ENCODE peak calls at places on chromosomes 4 and X, in eight cellular contexts. S, B, I, G, H, Y, O and P are unnamed samples.

GRCh38 chrX:129759576-129760061 is 20.1 kb upstream of the SASH3 start:
- DNase-seq in S (peak), G (peak), B (peak), I (peak), H (peak), O (peak), Y (peak), P (peak)

GRCh38 chrX:40501456-40501855 is 79.3 kb upstream of the ATP6AP2 start:
- DNase-seq in O (no peak), G (no peak), S (no peak), I (no peak), B (no peak), H (no peak), Y (no peak), P (no peak)

GRCh38 chrX:68997911-68998310 is 167.3 kb downstream of the PJA1 start:
- DNase-seq in G (peak), I (no peak), H (peak), O (no peak), S (no peak), Y (peak), B (no peak), P (peak)

GRCh38 chrX:155326610-155327009 is 7.8 kb downstream of the CLIC2 start:
- DNase-seq in I (no peak), S (no peak), Y (no peak), O (no peak), G (no peak), B (no peak), H (no peak), P (no peak)

GRCh38 chrX:131816551-131817136 is 206.5 kb upstream of the STK26 start:
- DNase-seq in O (peak), Y (peak), S (peak), H (no peak), G (peak), I (no peak), B (peak), P (no peak)

GRCh38 chr4:74110670-74111069 is 11.7 kb upstream of the CXCL2 start:
- DNase-seq in O (no peak), I (no peak), Y (no peak), G (no peak), H (peak), S (no peak), B (no peak), P (no peak)

GRCh38 chr4:61753739-61754138 is 553.6 kb downstream of the ADGRL3 start:
- DNase-seq in I (no peak), G (no peak), B (no peak), H (no peak), Y (no peak), S (no peak), O (no peak), P (no peak)

GRCh38 chrX:137548261-137548660 is 17.7 kb upstream of the ZIC3 start:
- DNase-seq in B (no peak), S (no peak), O (no peak), I (no peak), Y (no peak), G (no peak), H (no peak), P (no peak)

GRCh38 chr4:78166582-78166981 is 109.5 kb downstream of the FRAS1 start:
- DNase-seq in G (no peak), S (no peak), Y (no peak), I (no peak), B (no peak), O (no peak), H (no peak), P (no peak)

GRCh38 chrX:76407795-76408194 is 19.7 kb upstream of the MAGEE1 start:
- DNase-seq in S (no peak), H (no peak), I (no peak), G (no peak), Y (no peak), B (no peak), O (no peak), P (no peak)

GRCh38 chr4:118948545-118949144 is 60.0 kb downstream of the SYNPO2 start:
- DNase-seq in G (no peak), S (no peak), H (peak), B (no peak), I (no peak), Y (no peak), O (no peak), P (no peak)

GRCh38 chrX:71607488-71607887 is 10.8 kb downstream of the CXCR3 start:
- DNase-seq in H (no peak), B (no peak), G (no peak), O (no peak), I (no peak), S (no peak), Y (no peak), P (no peak)

GRCh38 chr4:152572417-152573086 is 36.7 kb upstream of the FBXW7 start:
- DNase-seq in G (no peak), S (no peak), H (peak), I (no peak), O (no peak), B (peak), Y (no peak), P (no peak)

DNA sequence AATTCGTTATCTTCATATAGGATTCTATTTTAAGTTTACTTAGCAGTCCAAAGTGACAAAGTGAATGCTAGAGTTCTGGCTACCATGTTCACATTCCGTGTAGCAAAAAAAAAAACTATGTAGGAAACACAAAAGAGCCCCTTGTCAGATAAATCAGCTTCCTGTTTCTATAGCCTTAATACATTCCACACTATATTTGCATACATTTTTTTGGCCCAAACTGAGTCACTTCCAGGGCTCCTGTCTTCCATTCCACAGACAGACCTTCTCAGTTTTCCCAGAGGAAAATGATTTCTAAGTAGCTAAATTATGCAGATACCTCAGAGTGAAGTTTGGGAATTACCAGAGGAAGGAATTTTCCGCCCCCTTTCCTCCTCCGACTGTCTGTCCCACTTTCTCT is 841.9 kb upstream of the HS3ST1 start:
- DNase-seq in O (no peak), S (no peak), G (no peak), I (no peak), H (peak), B (no peak), Y (no peak), P (no peak)
- H3K4me3 ChIP-seq in O (no peak), S (no peak), G (no peak), I (no peak), H (no peak), B (no peak), Y (no peak), P (no peak)

GRCh38 chr4:180615746-180616145 is 1627.5 kb upstream of the TENM3 start:
- DNase-seq in Y (no peak), H (no peak), B (no peak), S (no peak), I (peak), O (no peak), G (no peak), P (no peak)
- TF ChIP-seq CTCF in Y (no peak), H (no peak), B (no peak), S (no peak), I (peak), O (no peak), G (no peak), P (no peak)

GRCh38 chr4:104424368-104424921 is 70.2 kb downstream of the CXXC4 start:
- DNase-seq in G (peak), I (peak), B (no peak), H (no peak), S (no peak), O (no peak), Y (no peak), P (peak)
- H3K4me3 ChIP-seq in G (peak), I (peak), B (no peak), H (no peak), S (peak), O (peak), Y (peak), P (no peak)

DNA sequence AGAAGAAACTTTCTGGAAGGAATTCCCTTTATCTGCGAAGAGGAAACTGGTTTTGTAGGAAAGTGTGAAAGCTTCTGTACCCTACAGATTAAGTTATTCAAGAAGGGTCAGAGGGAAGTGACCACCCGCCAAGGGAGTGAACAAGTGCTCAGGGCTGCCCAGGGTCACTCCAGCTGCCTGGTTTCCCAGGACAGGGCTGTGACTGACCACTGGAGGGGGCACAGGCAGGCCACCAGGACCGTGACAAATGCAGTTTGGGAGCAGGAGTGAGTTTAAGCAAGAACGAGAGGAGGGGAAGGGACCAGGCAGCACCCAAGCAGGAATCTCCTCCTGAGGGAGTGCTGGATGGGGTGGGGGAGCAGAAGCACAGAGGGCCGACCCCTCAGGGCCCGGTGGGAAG is 34.2 kb downstream of the ZFYVE28 start:
- DNase-seq in Y (no peak), H (no peak), S (no peak), B (no peak), I (peak), G (no peak), O (no peak), P (no peak)
- TF ChIP-seq CTCF in Y (no peak), H (no peak), S (no peak), B (no peak), I (peak), G (no peak), O (no peak), P (no peak)

DNA sequence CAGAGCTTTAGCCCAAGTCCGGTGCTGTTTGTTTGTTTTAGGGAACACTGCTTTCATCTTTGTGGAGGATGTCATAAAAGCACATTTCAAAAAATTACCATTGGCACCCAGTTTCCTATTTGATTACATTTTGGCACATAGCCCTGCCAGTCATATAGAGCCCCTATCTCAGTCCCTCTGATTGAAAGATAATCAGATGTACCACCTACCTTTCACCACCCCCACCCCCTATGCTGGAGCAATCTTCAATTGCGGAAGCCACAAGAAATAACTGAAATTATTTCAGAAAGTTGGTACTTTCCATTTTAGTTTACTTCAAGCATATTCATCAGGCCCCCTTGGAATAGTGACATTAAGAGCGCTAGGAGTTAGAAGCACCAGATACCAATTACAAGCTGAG is 136.7 kb upstream of the RPL34 start:
- DNase-seq in S (no peak), G (no peak), B (no peak), O (no peak), Y (no peak), H (no peak), I (no peak), P (no peak)
- H3K4me3 ChIP-seq in S (no peak), G (no peak), B (no peak), O (no peak), Y (no peak), H (no peak), I (no peak), P (no peak)

GRCh38 chr4:26319467-26320158 is 1.2 kb upstream of the RBPJ start:
- DNase-seq in B (peak), O (peak), G (peak), S (peak), Y (peak), H (peak), I (peak), P (peak)

GRCh38 chr4:26321326-26322276 is 787 bp downstream of the RBPJ start:
- DNase-seq in B (peak), I (peak), S (peak), H (peak), O (no peak), Y (peak), G (peak), P (peak)

GRCh38 chr4:26322349-26322748 is 1.5 kb downstream of the RBPJ start:
- DNase-seq in I (no peak), O (no peak), H (no peak), G (no peak), B (no peak), Y (no peak), S (no peak), P (no peak)

GRCh38 chr4:26320159-26320452 is 708 bp upstream of the RBPJ start:
- DNase-seq in Y (no peak), B (no peak), G (no peak), O (no peak), H (peak), S (no peak), I (no peak), P (peak)

DNA sequence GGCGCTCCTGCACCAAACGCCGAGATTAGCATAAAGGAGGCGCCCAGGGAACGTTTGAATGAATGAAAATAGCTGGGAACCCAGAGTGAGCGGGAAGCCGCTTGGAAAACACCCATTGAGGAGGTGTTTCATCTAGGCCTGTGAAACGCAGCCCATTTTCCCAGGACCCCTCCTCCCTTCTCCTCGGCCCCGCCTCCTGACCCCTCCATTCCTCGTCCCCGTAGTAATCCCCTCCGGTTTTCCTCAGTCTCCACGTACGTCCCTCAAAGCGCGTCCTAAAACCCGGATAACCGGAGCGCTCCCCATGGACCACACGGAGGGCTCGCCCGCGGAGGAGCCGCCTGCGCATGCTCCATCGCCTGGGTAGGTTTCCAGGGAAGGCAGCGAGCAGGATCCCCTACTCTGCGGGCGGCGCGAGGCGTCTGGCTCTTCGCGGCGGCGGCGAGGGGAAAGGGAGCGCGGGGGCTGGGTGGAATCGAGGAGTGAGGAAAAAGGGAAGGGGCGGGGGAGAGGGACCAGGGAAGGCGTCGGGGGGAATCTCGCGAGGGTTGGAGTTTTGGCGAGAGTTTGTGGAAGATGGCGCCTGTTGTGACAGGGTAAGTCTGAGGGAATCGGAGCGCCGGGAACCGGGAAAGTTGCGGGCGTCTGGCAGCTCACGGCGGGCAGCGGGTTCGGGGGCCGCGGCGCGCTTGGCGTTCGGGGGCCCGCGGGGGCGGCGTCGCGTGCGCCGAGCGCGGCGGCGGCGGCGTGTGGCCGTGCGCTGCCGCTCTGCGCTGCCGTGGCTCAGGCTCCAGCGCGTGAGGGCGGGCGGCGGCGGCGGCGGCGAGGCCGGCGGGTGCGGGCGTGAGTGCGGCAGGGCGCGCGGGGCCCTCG is at the start of gene RBPJ:
- DNase-seq in O (peak), S (peak), Y (peak), B (peak), H (peak), I (peak), G (peak), P (peak)
- TF ChIP-seq CTCF in O (no peak), S (no peak), Y (no peak), B (no peak), H (no peak), I (no peak), G (no peak), P (no peak)

DNA sequence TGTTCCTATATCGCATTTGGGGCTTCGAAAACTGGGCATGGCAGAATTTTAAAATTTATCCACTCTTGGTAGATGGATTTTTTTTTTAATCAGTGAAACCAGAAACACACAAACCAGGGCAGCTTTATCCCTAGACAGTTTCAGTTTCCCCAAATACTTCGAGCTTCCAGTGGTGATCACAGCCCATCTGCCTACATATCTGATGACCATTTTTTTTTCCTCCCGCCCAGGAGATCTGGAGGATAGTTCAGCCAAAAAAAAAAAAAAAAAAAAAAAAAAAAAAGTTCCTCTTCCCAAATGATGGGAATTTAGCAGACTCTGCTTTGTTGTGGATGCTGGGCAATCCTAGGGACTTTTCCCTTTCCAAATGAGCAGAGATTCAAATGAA is 1.0 kb upstream of the TBC1D9 start:
- DNase-seq in I (peak), Y (no peak), S (no peak), B (no peak), G (no peak), H (no peak), O (no peak), P (no peak)
- H3K4me3 ChIP-seq in I (peak), Y (peak), S (peak), B (peak), G (no peak), H (peak), O (peak), P (peak)